ENCODE peak calls at places on chromosomes 11 and 22, in four cellular contexts. U is pancreas, Z is stomach, A is heart left ventricle. G is an unnamed sample.

GRCh38 chr11:117822522-117823033 is 2.0 kb downstream of the FXYD2 start:
- DNase-seq in U (peak), Z (no peak), A (no peak), G (no peak)

GRCh38 chr22:43081968-43082367 is 7.2 kb downstream of the TTLL1 start:
- DNase-seq in U (no peak), Z (no peak), A (no peak), G (no peak)

GRCh38 chr11:69636870-69637600 is 3.9 kb upstream of the CCND1 start:
- DNase-seq in U (peak), Z (no peak), A (no peak), G (peak)

GRCh38 chr22:36770116-36770945 is 5.6 kb downstream of the IFT27 start:
- DNase-seq in U (no peak), Z (no peak), A (no peak), G (no peak)

GRCh38 chr22:20571531-20572007 is 64.2 kb downstream of the MED15 start:
- DNase-seq in U (peak), Z (peak), A (no peak), G (no peak)

GRCh38 chr11:60762851-60763691 is 6.4 kb downstream of the MS4A15 start:
- DNase-seq in U (no peak), Z (no peak), A (no peak), G (no peak)

GRCh38 chr22:28381427-28382167 is 298.0 kb downstream of the TTC28 start:
- DNase-seq in U (no peak), Z (no peak), A (no peak), G (no peak)

GRCh38 chr11:13091373-13091772 is 82.3 kb downstream of the RASSF10 start:
- DNase-seq in U (no peak), Z (no peak), A (no peak), G (no peak)

GRCh38 chr11:78504708-78505107 is 70.0 kb downstream of the NARS2 start:
- DNase-seq in U (no peak), Z (no peak), A (no peak), G (no peak)

GRCh38 chr11:2828585-2829330 is 56.8 kb downstream of the CDKN1C start:
- DNase-seq in U (peak), Z (no peak), A (peak), G (no peak)

GRCh38 chr22:49048591-49048990 is 779.1 kb downstream of the BRD1 start:
- DNase-seq in U (no peak), Z (no peak), A (no peak), G (no peak)

GRCh38 chr22:40533712-40534378 is 102.7 kb downstream of the MRTFA start:
- DNase-seq in U (no peak), Z (no peak), A (no peak), G (no peak)

GRCh38 chr11:9385288-9385902 is 943 bp downstream of the IPO7 start:
- DNase-seq in U (no peak), Z (peak), A (no peak), G (no peak)

GRCh38 chr11:126992065-126992803 is 8.3 kb downstream of the KIRREL3 start:
- DNase-seq in U (no peak), Z (no peak), A (no peak), G (no peak)

GRCh38 chr11:134244593-134244992 is 8.6 kb downstream of the THYN1 start:
- DNase-seq in U (no peak), Z (no peak), A (no peak), G (no peak)

GRCh38 chr11:126333142-126333541 is 22.3 kb upstream of the ST3GAL4 start:
- DNase-seq in U (no peak), Z (no peak), A (no peak), G (no peak)

GRCh38 chr11:114162719-114163123 is 103.2 kb downstream of the ZBTB16 start:
- DNase-seq in U (no peak), Z (peak), A (peak), G (no peak)

GRCh38 chr22:28375761-28376534 is 303.7 kb downstream of the TTC28 start:
- DNase-seq in U (no peak), Z (no peak), A (no peak), G (no peak)

GRCh38 chr11:78630155-78630554 is 55.5 kb upstream of the NARS2 start:
- DNase-seq in U (no peak), Z (no peak), A (no peak), G (no peak)

GRCh38 chr11:69662021-69662698 is 13.0 kb downstream of the LTO1 start:
- DNase-seq in U (peak), Z (no peak), A (peak), G (no peak)

GRCh38 chr22:28883917-28884753 is 763 bp downstream of the ZNRF3 start:
- DNase-seq in U (peak), Z (peak), A (peak), G (peak)

GRCh38 chr11:64094463-64095223 is 58.9 kb downstream of the FLRT1 start:
- DNase-seq in U (no peak), Z (no peak), A (no peak), G (no peak)

GRCh38 chr11:8784936-8785335 is 102.3 kb downstream of the RPL27A start:
- DNase-seq in U (no peak), Z (no peak), A (no peak), G (no peak)

GRCh38 chr11:71930556-71931244 is 1.9 kb downstream of the RNF121 start:
- DNase-seq in U (no peak), Z (no peak), A (no peak), G (no peak)

GRCh38 chr11:71927813-71928738 is at the start of gene XNDC1N:
- DNase-seq in U (peak), Z (peak), A (peak), G (peak)

GRCh38 chr11:71931245-71931602 is 2.4 kb downstream of the RNF121 start:
- DNase-seq in U (no peak), Z (no peak), A (no peak), G (no peak)

GRCh38 chr11:71929491-71929890 is 645 bp downstream of the RNF121 start:
- DNase-seq in U (no peak), Z (no peak), A (no peak), G (no peak)

DNA sequence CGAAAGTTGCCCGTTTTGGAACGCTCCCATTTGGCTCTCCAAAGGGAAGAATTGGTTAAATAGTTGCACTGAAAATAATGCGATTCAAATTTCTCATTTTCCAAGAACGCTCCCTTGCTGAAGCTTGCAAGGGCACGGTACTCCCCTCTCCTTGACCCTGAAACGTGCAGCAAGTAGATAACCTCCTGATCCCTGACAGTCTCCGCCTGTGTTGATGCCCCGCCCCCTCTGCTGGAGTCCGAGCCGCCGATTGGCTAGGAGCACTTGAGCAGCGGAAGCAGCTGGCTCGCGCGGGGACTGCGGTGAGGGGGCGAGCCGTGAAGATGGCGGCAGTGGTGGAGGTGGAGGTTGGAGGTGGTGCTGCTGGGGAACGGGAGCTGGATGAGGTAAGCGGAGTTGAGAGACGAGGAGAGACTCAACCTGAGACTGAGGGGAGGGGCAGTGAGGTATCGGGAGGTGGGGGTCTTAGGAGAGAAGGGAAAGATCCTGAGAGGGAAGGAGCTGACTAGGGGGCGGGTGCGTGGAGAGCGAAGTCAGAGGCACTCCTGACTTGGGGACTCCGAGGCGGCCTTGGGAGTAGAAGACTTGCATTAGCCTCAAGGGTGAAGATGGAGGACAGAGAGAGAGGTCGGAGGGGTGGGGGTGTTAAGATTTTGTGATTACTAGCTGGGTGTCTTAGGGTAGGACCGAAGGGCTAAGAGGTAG is at the start of gene RNF121:
- DNase-seq in U (peak), Z (peak), A (peak), G (peak)
- TF ChIP-seq CTCF in U (no peak), Z (no peak), A (no peak), G (no peak)

DNA sequence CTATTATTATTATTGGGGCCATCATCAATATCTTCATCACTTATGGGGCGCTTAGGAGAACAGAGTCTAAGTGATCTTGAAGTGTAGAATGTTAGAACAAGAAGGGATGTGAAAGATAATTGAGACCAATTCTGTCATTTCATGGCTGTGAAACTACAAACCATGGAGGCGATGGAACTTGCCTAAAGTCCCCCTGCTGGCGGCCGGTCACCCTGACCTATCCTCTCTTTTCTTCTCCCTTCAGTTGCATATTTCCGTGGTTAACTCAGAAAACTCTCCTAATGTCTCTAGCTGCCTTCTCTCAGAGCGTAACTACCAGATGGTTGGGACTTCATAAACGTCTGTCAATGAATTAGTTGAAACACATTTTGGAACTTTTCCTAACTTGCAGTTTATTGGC is 6.6 kb upstream of the OR4B1 start:
- DNase-seq in U (no peak), Z (no peak), A (no peak), G (no peak)
- TF ChIP-seq CTCF in U (no peak), Z (no peak), A (no peak), G (peak)

GRCh38 chr11:129440028-129440630 is 64.5 kb downstream of the BARX2 start:
- DNase-seq in U (no peak), Z (no peak), A (no peak), G (no peak)
- TF ChIP-seq CTCF in U (no peak), Z (no peak), A (no peak), G (no peak)

GRCh38 chr11:102111011-102111786 is 952 bp downstream of the YAP1 start:
- DNase-seq in U (peak), Z (peak), A (peak), G (peak)
- TF ChIP-seq CTCF in U (no peak), Z (no peak), A (peak), G (no peak)

DNA sequence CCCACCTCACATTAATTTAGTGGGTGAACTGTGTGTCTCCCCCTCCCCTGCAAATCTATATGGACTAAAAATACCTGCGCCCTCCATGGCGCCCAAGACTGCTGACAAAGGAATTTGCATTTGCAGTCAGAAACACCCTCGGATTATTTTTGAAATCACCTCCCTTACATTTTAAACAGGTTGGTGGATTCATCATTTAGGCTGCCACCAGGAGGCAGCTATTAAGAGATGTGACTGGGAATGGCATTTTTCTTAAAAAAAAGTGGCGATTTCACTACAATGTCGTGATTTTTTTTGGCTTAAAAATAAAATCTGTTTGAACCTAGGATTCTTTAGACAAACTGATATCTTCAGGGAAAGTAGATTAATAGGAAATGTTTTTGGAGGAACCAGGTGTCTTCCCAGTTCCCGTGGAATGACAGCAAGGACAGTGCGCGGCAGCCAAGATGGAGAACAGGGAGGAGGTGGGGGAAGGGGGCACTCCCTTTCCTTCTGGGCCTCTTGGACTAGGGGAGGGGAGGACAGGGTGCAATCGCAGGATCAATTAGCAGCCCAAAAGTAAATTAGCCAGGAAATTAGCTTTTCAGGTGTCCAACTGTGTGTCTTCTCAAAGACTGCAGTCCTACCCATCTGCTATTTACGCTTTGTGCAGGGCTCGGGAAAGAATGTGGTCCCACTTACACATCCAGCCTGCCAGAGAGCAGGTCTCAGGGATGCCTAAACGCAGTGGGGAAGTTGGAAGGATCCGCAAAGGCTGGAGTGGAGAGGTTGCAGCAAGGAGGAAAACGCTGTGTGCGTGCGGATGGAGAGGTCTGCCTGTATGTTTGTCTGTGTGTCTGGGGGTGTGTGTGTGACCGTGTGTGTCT is 496.4 kb downstream of the NTM start:
- DNase-seq in U (no peak), Z (no peak), A (no peak), G (no peak)
- TF ChIP-seq CTCF in U (no peak), Z (no peak), A (no peak), G (peak)

DNA sequence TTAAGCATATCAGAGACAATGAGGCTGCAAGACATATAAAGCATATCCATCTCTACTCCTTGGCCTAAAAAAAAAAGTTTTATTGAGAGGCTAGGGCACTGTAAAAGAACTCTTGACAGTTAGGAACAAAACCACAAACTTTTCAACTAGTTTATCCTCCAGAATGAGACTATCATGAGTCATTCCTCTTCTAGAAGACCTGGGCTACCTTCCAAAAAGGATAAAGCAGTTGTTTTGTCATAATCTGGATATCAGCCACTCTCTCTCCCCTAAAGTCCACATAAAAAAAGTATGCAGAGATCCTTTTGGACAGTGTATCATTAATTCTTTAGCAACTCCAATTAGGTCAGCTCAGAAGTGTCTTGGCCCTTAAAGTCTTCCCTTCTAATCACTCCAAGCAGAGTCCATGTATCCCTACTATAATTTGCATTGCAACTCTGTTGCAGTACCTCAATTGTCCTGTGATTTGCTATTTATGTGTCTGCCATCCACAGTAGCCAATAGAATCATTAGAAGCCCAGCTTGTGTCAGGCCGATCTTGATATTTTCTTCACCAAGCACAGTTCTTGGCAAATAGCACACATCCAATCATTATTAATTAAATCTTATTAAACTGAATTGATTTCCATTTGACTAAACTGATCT is 10.4 kb downstream of the OR51T1 start:
- DNase-seq in U (no peak), Z (no peak), A (no peak), G (no peak)
- TF ChIP-seq CTCF in U (no peak), Z (no peak), A (no peak), G (peak)

GRCh38 chr22:35708917-35709316 is 8.8 kb upstream of the APOL5 start:
- DNase-seq in U (no peak), Z (no peak), A (no peak), G (no peak)

GRCh38 chr22:35717572-35717971 is at the start of gene APOL5:
- DNase-seq in U (no peak), Z (no peak), A (no peak), G (no peak)

GRCh38 chr22:35711336-35711735 is 6.3 kb upstream of the APOL5 start:
- DNase-seq in U (no peak), Z (no peak), A (no peak), G (no peak)

GRCh38 chr22:35708453-35708852 is 9.2 kb upstream of the APOL5 start:
- DNase-seq in U (no peak), Z (no peak), A (no peak), G (no peak)

GRCh38 chr22:35712672-35713071 is 5.0 kb upstream of the APOL5 start:
- DNase-seq in U (no peak), Z (no peak), A (no peak), G (no peak)
- TF ChIP-seq CTCF in U (no peak), Z (no peak), A (no peak), G (no peak)

GRCh38 chr11:44351006-44351660 is 41.2 kb upstream of the ALX4 start:
- DNase-seq in U (no peak), Z (no peak), A (no peak), G (no peak)

GRCh38 chr11:44358713-44359112 is 48.8 kb upstream of the ALX4 start:
- DNase-seq in U (no peak), Z (no peak), A (no peak), G (no peak)

GRCh38 chr11:44351898-44352498 is 42.1 kb upstream of the ALX4 start:
- DNase-seq in U (no peak), Z (no peak), A (no peak), G (no peak)

GRCh38 chr11:44357734-44358133 is 47.8 kb upstream of the ALX4 start:
- DNase-seq in U (no peak), Z (no peak), A (no peak), G (no peak)

DNA sequence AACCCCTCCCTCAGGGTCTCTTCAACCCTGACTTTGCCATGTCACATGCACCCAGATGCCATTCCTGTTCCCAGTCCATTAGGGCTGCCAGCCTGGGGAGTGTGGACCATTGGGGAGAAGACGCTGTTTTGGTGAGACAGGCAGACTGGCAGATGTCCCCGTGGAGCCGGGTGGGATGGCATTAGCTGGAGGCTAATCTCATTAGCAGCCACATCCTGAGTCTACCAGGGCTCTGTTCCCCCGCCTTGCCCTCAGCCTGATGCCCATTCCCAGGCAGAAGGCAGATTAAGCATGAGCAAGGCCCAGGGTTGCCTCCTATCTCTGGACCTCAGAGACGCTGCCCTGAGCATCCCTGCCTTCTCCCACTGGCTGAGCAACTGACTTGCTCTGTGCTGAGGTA is 46.4 kb upstream of the ALX4 start:
- DNase-seq in U (no peak), Z (no peak), A (no peak), G (no peak)
- TF ChIP-seq CTCF in U (no peak), Z (no peak), A (no peak), G (no peak)

G was measured in type B pancreatic cell.